ENCODE peak calls at places on chromosomes 1 and 21, in nine cellular contexts. One of them, this sample, is unnamed.

GRCh38 chr1:42927920-42928505 is 30.7 kb downstream of the SLC2A1 start:
- DNase-seq in GDM1: no peak
- DNase-seq in fibroblast of lung: no peak
- DNase-seq in transverse colon: no peak
- DNase-seq in stimulated activated effector memory CD8-positive, alpha-beta T cell treated with anti-CD3 and anti-CD28 coated beads, Interleukin-12 subunit alpha, Interleukin-12 subunit beta, amount 100 ng/mL, for 72 hours: no peak
- DNase-seq in activated T-cell treated with anti-CD3 and anti-CD28 coated beads, Interleukin-2, amount 50 U/mL, for 72 hours: no peak
- DNase-seq in midbrain: no peak
- DNase-seq in HEK293T: no peak
- DNase-seq in activated naive CD4-positive, alpha-beta T cell: no peak
- DNase-seq in this sample: no peak

GRCh38 chr1:181910905-181911304 is 150.6 kb downstream of the ZNF648 start:
- DNase-seq in fibroblast of lung: no peak
- DNase-seq in GDM1: no peak
- DNase-seq in stimulated activated effector memory CD8-positive, alpha-beta T cell treated with anti-CD3 and anti-CD28 coated beads, Interleukin-12 subunit alpha, Interleukin-12 subunit beta, amount 100 ng/mL, for 72 hours: no peak
- DNase-seq in activated T-cell treated with anti-CD3 and anti-CD28 coated beads, Interleukin-2, amount 50 U/mL, for 72 hours: no peak
- DNase-seq in midbrain: no peak
- DNase-seq in HEK293T: peak
- DNase-seq in transverse colon: no peak
- DNase-seq in activated naive CD4-positive, alpha-beta T cell: no peak
- DNase-seq in this sample: no peak

GRCh38 chr1:99326215-99326949 is 62.1 kb downstream of the PLPPR4 start:
- DNase-seq in activated T-cell treated with anti-CD3 and anti-CD28 coated beads, Interleukin-2, amount 50 U/mL, for 72 hours: no peak
- DNase-seq in activated naive CD4-positive, alpha-beta T cell: no peak
- DNase-seq in fibroblast of lung: no peak
- DNase-seq in transverse colon: no peak
- DNase-seq in stimulated activated effector memory CD8-positive, alpha-beta T cell treated with anti-CD3 and anti-CD28 coated beads, Interleukin-12 subunit alpha, Interleukin-12 subunit beta, amount 100 ng/mL, for 72 hours: no peak
- DNase-seq in HEK293T: peak
- DNase-seq in GDM1: no peak
- DNase-seq in midbrain: no peak
- DNase-seq in this sample: no peak

GRCh38 chr1:68228833-68229232 is 3.5 kb downstream of the WLS start:
- DNase-seq in transverse colon: no peak
- DNase-seq in stimulated activated effector memory CD8-positive, alpha-beta T cell treated with anti-CD3 and anti-CD28 coated beads, Interleukin-12 subunit alpha, Interleukin-12 subunit beta, amount 100 ng/mL, for 72 hours: no peak
- DNase-seq in fibroblast of lung: no peak
- DNase-seq in HEK293T: no peak
- DNase-seq in GDM1: no peak
- DNase-seq in activated T-cell treated with anti-CD3 and anti-CD28 coated beads, Interleukin-2, amount 50 U/mL, for 72 hours: no peak
- DNase-seq in midbrain: no peak
- DNase-seq in activated naive CD4-positive, alpha-beta T cell: no peak
- DNase-seq in this sample: peak

GRCh38 chr21:39575778-39576177 is 37.0 kb upstream of the B3GALT5 start:
- DNase-seq in HEK293T: no peak
- DNase-seq in midbrain: no peak
- DNase-seq in transverse colon: no peak
- DNase-seq in fibroblast of lung: peak
- DNase-seq in stimulated activated effector memory CD8-positive, alpha-beta T cell treated with anti-CD3 and anti-CD28 coated beads, Interleukin-12 subunit alpha, Interleukin-12 subunit beta, amount 100 ng/mL, for 72 hours: no peak
- DNase-seq in activated naive CD4-positive, alpha-beta T cell: no peak
- DNase-seq in activated T-cell treated with anti-CD3 and anti-CD28 coated beads, Interleukin-2, amount 50 U/mL, for 72 hours: no peak
- DNase-seq in GDM1: no peak
- DNase-seq in this sample: peak

GRCh38 chr1:230476622-230477003 is 50.5 kb upstream of the PGBD5 start:
- DNase-seq in activated T-cell treated with anti-CD3 and anti-CD28 coated beads, Interleukin-2, amount 50 U/mL, for 72 hours: no peak
- DNase-seq in HEK293T: no peak
- DNase-seq in fibroblast of lung: no peak
- DNase-seq in stimulated activated effector memory CD8-positive, alpha-beta T cell treated with anti-CD3 and anti-CD28 coated beads, Interleukin-12 subunit alpha, Interleukin-12 subunit beta, amount 100 ng/mL, for 72 hours: no peak
- DNase-seq in GDM1: no peak
- DNase-seq in midbrain: no peak
- DNase-seq in activated naive CD4-positive, alpha-beta T cell: no peak
- DNase-seq in transverse colon: no peak
- DNase-seq in this sample: no peak

GRCh38 chr1:203327684-203328457 is 22.6 kb downstream of the BTG2 start:
- DNase-seq in midbrain: peak
- DNase-seq in activated naive CD4-positive, alpha-beta T cell: peak
- DNase-seq in transverse colon: no peak
- DNase-seq in activated T-cell treated with anti-CD3 and anti-CD28 coated beads, Interleukin-2, amount 50 U/mL, for 72 hours: peak
- DNase-seq in stimulated activated effector memory CD8-positive, alpha-beta T cell treated with anti-CD3 and anti-CD28 coated beads, Interleukin-12 subunit alpha, Interleukin-12 subunit beta, amount 100 ng/mL, for 72 hours: peak
- DNase-seq in HEK293T: peak
- DNase-seq in GDM1: peak
- DNase-seq in fibroblast of lung: peak
- DNase-seq in this sample: peak

GRCh38 chr1:235063068-235063765 is 65.4 kb downstream of the TOMM20 start:
- DNase-seq in stimulated activated effector memory CD8-positive, alpha-beta T cell treated with anti-CD3 and anti-CD28 coated beads, Interleukin-12 subunit alpha, Interleukin-12 subunit beta, amount 100 ng/mL, for 72 hours: no peak
- DNase-seq in activated naive CD4-positive, alpha-beta T cell: no peak
- DNase-seq in activated T-cell treated with anti-CD3 and anti-CD28 coated beads, Interleukin-2, amount 50 U/mL, for 72 hours: no peak
- DNase-seq in transverse colon: no peak
- DNase-seq in HEK293T: no peak
- DNase-seq in midbrain: no peak
- DNase-seq in fibroblast of lung: no peak
- DNase-seq in GDM1: peak
- DNase-seq in this sample: no peak

GRCh38 chr1:164576311-164577271 is 17.6 kb downstream of the PBX1 start:
- DNase-seq in transverse colon: no peak
- DNase-seq in fibroblast of lung: peak
- DNase-seq in HEK293T: no peak
- DNase-seq in activated T-cell treated with anti-CD3 and anti-CD28 coated beads, Interleukin-2, amount 50 U/mL, for 72 hours: no peak
- DNase-seq in GDM1: no peak
- DNase-seq in midbrain: peak
- DNase-seq in activated naive CD4-positive, alpha-beta T cell: no peak
- DNase-seq in stimulated activated effector memory CD8-positive, alpha-beta T cell treated with anti-CD3 and anti-CD28 coated beads, Interleukin-12 subunit alpha, Interleukin-12 subunit beta, amount 100 ng/mL, for 72 hours: no peak
- DNase-seq in this sample: peak

GRCh38 chr21:45385549-45386050 is 19.4 kb upstream of the COL18A1 start:
- DNase-seq in HEK293T: no peak
- DNase-seq in fibroblast of lung: no peak
- DNase-seq in midbrain: no peak
- DNase-seq in transverse colon: no peak
- DNase-seq in activated T-cell treated with anti-CD3 and anti-CD28 coated beads, Interleukin-2, amount 50 U/mL, for 72 hours: no peak
- DNase-seq in stimulated activated effector memory CD8-positive, alpha-beta T cell treated with anti-CD3 and anti-CD28 coated beads, Interleukin-12 subunit alpha, Interleukin-12 subunit beta, amount 100 ng/mL, for 72 hours: no peak
- DNase-seq in GDM1: no peak
- DNase-seq in activated naive CD4-positive, alpha-beta T cell: no peak
- DNase-seq in this sample: peak

GRCh38 chr21:14454642-14455009 is 71.7 kb upstream of the HSPA13 start:
- DNase-seq in fibroblast of lung: no peak
- DNase-seq in midbrain: no peak
- DNase-seq in activated T-cell treated with anti-CD3 and anti-CD28 coated beads, Interleukin-2, amount 50 U/mL, for 72 hours: no peak
- DNase-seq in stimulated activated effector memory CD8-positive, alpha-beta T cell treated with anti-CD3 and anti-CD28 coated beads, Interleukin-12 subunit alpha, Interleukin-12 subunit beta, amount 100 ng/mL, for 72 hours: no peak
- DNase-seq in GDM1: no peak
- DNase-seq in activated naive CD4-positive, alpha-beta T cell: no peak
- DNase-seq in transverse colon: no peak
- DNase-seq in HEK293T: no peak
- DNase-seq in this sample: no peak

GRCh38 chr1:92960395-92961130 is 699 bp downstream of the DIPK1A start:
- DNase-seq in transverse colon: peak
- DNase-seq in activated naive CD4-positive, alpha-beta T cell: peak
- DNase-seq in GDM1: peak
- DNase-seq in midbrain: peak
- DNase-seq in fibroblast of lung: peak
- DNase-seq in HEK293T: peak
- DNase-seq in activated T-cell treated with anti-CD3 and anti-CD28 coated beads, Interleukin-2, amount 50 U/mL, for 72 hours: peak
- DNase-seq in stimulated activated effector memory CD8-positive, alpha-beta T cell treated with anti-CD3 and anti-CD28 coated beads, Interleukin-12 subunit alpha, Interleukin-12 subunit beta, amount 100 ng/mL, for 72 hours: peak
- DNase-seq in this sample: peak